ENCODE peak calls at places on chromosomes 4 and X, in nine cellular contexts. One of them, this sample, is unnamed.

GRCh38 chrX:121283921-121284320 is 236.5 kb downstream of the GLUD2 start:
- DNase-seq in astrocyte of the spinal cord: no peak
- DNase-seq in stimulated activated CD4-positive, alpha-beta T cell treated with anti-CD3 and anti-CD28 coated beads, TNF-alpha, amount 100 ng/mL, for 48 hours: no peak
- DNase-seq in NCI-H2171: no peak
- DNase-seq in activated T-helper 2 cell treated with anti-CD3 and anti-CD28 coated beads, Interferon-gamma antibody, Interleukin-2, Interleukin-4, amounts not matched to agents 10 μg/mL and 5 μg/mL and 100 μg/mL, durations not matched to agents 14 hours and 24 hours and 36 hours: no peak
- DNase-seq in anterior cingulate cortex: no peak
- DNase-seq in ureter: no peak
- DNase-seq in stimulated activated naive CD4-positive, alpha-beta T cell: no peak
- DNase-seq in H1: no peak
- DNase-seq in this sample: no peak

GRCh38 chrX:119687661-119688413 is 5.1 kb downstream of the SEPTIN6 start:
- DNase-seq in astrocyte of the spinal cord: no peak
- DNase-seq in stimulated activated CD4-positive, alpha-beta T cell treated with anti-CD3 and anti-CD28 coated beads, TNF-alpha, amount 100 ng/mL, for 48 hours: no peak
- DNase-seq in NCI-H2171: no peak
- DNase-seq in activated T-helper 2 cell treated with anti-CD3 and anti-CD28 coated beads, Interferon-gamma antibody, Interleukin-2, Interleukin-4, amounts not matched to agents 10 μg/mL and 5 μg/mL and 100 μg/mL, durations not matched to agents 14 hours and 24 hours and 36 hours: no peak
- DNase-seq in anterior cingulate cortex: no peak
- DNase-seq in ureter: no peak
- DNase-seq in stimulated activated naive CD4-positive, alpha-beta T cell: peak; percentile 16
- DNase-seq in H1: no peak
- DNase-seq in this sample: no peak

GRCh38 chr4:181956502-181956901 is 286.7 kb upstream of the TENM3 start:
- DNase-seq in astrocyte of the spinal cord: no peak
- DNase-seq in stimulated activated CD4-positive, alpha-beta T cell treated with anti-CD3 and anti-CD28 coated beads, TNF-alpha, amount 100 ng/mL, for 48 hours: no peak
- DNase-seq in NCI-H2171: no peak
- DNase-seq in activated T-helper 2 cell treated with anti-CD3 and anti-CD28 coated beads, Interferon-gamma antibody, Interleukin-2, Interleukin-4, amounts not matched to agents 10 μg/mL and 5 μg/mL and 100 μg/mL, durations not matched to agents 14 hours and 24 hours and 36 hours: no peak
- DNase-seq in anterior cingulate cortex: no peak
- DNase-seq in ureter: no peak
- DNase-seq in stimulated activated naive CD4-positive, alpha-beta T cell: no peak
- DNase-seq in H1: no peak
- DNase-seq in this sample: no peak

GRCh38 chr4:27463816-27464215 is 603.2 kb downstream of the STIM2 start:
- DNase-seq in astrocyte of the spinal cord: peak; percentile 84
- DNase-seq in stimulated activated CD4-positive, alpha-beta T cell treated with anti-CD3 and anti-CD28 coated beads, TNF-alpha, amount 100 ng/mL, for 48 hours: no peak
- DNase-seq in NCI-H2171: no peak
- DNase-seq in activated T-helper 2 cell treated with anti-CD3 and anti-CD28 coated beads, Interferon-gamma antibody, Interleukin-2, Interleukin-4, amounts not matched to agents 10 μg/mL and 5 μg/mL and 100 μg/mL, durations not matched to agents 14 hours and 24 hours and 36 hours: no peak
- DNase-seq in anterior cingulate cortex: no peak
- DNase-seq in ureter: no peak
- DNase-seq in stimulated activated naive CD4-positive, alpha-beta T cell: no peak
- DNase-seq in H1: no peak
- DNase-seq in this sample: no peak

GRCh38 chrX:154840856-154841255 is 6.4 kb upstream of the SMIM9 start:
- DNase-seq in astrocyte of the spinal cord: peak; percentile 54
- DNase-seq in stimulated activated CD4-positive, alpha-beta T cell treated with anti-CD3 and anti-CD28 coated beads, TNF-alpha, amount 100 ng/mL, for 48 hours: no peak
- DNase-seq in NCI-H2171: peak; percentile 15
- DNase-seq in activated T-helper 2 cell treated with anti-CD3 and anti-CD28 coated beads, Interferon-gamma antibody, Interleukin-2, Interleukin-4, amounts not matched to agents 10 μg/mL and 5 μg/mL and 100 μg/mL, durations not matched to agents 14 hours and 24 hours and 36 hours: no peak
- DNase-seq in anterior cingulate cortex: no peak
- DNase-seq in ureter: no peak
- DNase-seq in stimulated activated naive CD4-positive, alpha-beta T cell: no peak
- DNase-seq in H1: no peak
- DNase-seq in this sample: peak; percentile 52

GRCh38 chr4:40856836-40857362 is 107.1 kb downstream of the NSUN7 start:
- DNase-seq in astrocyte of the spinal cord: peak; percentile 60
- DNase-seq in stimulated activated CD4-positive, alpha-beta T cell treated with anti-CD3 and anti-CD28 coated beads, TNF-alpha, amount 100 ng/mL, for 48 hours: peak; percentile 39
- DNase-seq in NCI-H2171: peak; percentile 52
- DNase-seq in activated T-helper 2 cell treated with anti-CD3 and anti-CD28 coated beads, Interferon-gamma antibody, Interleukin-2, Interleukin-4, amounts not matched to agents 10 μg/mL and 5 μg/mL and 100 μg/mL, durations not matched to agents 14 hours and 24 hours and 36 hours: peak; percentile 55
- DNase-seq in anterior cingulate cortex: peak; percentile 55
- DNase-seq in ureter: peak; percentile 62
- DNase-seq in stimulated activated naive CD4-positive, alpha-beta T cell: peak; percentile 9
- DNase-seq in H1: peak; percentile 63
- DNase-seq in this sample: no peak

GRCh38 chr4:8019396-8020365 is 80.0 kb upstream of the AFAP1 start:
- DNase-seq in astrocyte of the spinal cord: no peak
- DNase-seq in stimulated activated CD4-positive, alpha-beta T cell treated with anti-CD3 and anti-CD28 coated beads, TNF-alpha, amount 100 ng/mL, for 48 hours: no peak
- DNase-seq in NCI-H2171: no peak
- DNase-seq in activated T-helper 2 cell treated with anti-CD3 and anti-CD28 coated beads, Interferon-gamma antibody, Interleukin-2, Interleukin-4, amounts not matched to agents 10 μg/mL and 5 μg/mL and 100 μg/mL, durations not matched to agents 14 hours and 24 hours and 36 hours: no peak
- DNase-seq in anterior cingulate cortex: no peak
- DNase-seq in ureter: no peak
- DNase-seq in stimulated activated naive CD4-positive, alpha-beta T cell: no peak
- DNase-seq in H1: no peak
- DNase-seq in this sample: no peak

GRCh38 chrX:43627669-43628068 is 28.4 kb upstream of the MAOA start:
- DNase-seq in astrocyte of the spinal cord: no peak
- DNase-seq in stimulated activated CD4-positive, alpha-beta T cell treated with anti-CD3 and anti-CD28 coated beads, TNF-alpha, amount 100 ng/mL, for 48 hours: no peak
- DNase-seq in NCI-H2171: no peak
- DNase-seq in activated T-helper 2 cell treated with anti-CD3 and anti-CD28 coated beads, Interferon-gamma antibody, Interleukin-2, Interleukin-4, amounts not matched to agents 10 μg/mL and 5 μg/mL and 100 μg/mL, durations not matched to agents 14 hours and 24 hours and 36 hours: no peak
- DNase-seq in anterior cingulate cortex: no peak
- DNase-seq in ureter: no peak
- DNase-seq in stimulated activated naive CD4-positive, alpha-beta T cell: no peak
- DNase-seq in H1: no peak
- DNase-seq in this sample: no peak

GRCh38 chrX:13376857-13377441 is 57.1 kb upstream of the ATXN3L start:
- DNase-seq in astrocyte of the spinal cord: peak; percentile 96
- DNase-seq in stimulated activated CD4-positive, alpha-beta T cell treated with anti-CD3 and anti-CD28 coated beads, TNF-alpha, amount 100 ng/mL, for 48 hours: no peak
- DNase-seq in NCI-H2171: peak; percentile 64
- DNase-seq in activated T-helper 2 cell treated with anti-CD3 and anti-CD28 coated beads, Interferon-gamma antibody, Interleukin-2, Interleukin-4, amounts not matched to agents 10 μg/mL and 5 μg/mL and 100 μg/mL, durations not matched to agents 14 hours and 24 hours and 36 hours: no peak
- DNase-seq in anterior cingulate cortex: no peak
- DNase-seq in ureter: no peak
- DNase-seq in stimulated activated naive CD4-positive, alpha-beta T cell: no peak
- DNase-seq in H1: no peak
- DNase-seq in this sample: peak; percentile 89

GRCh38 chrX:150574824-150575409 is 6.5 kb downstream of the MTM1 start:
- DNase-seq in astrocyte of the spinal cord: no peak
- DNase-seq in stimulated activated CD4-positive, alpha-beta T cell treated with anti-CD3 and anti-CD28 coated beads, TNF-alpha, amount 100 ng/mL, for 48 hours: peak; percentile 14
- DNase-seq in NCI-H2171: no peak
- DNase-seq in activated T-helper 2 cell treated with anti-CD3 and anti-CD28 coated beads, Interferon-gamma antibody, Interleukin-2, Interleukin-4, amounts not matched to agents 10 μg/mL and 5 μg/mL and 100 μg/mL, durations not matched to agents 14 hours and 24 hours and 36 hours: no peak
- DNase-seq in anterior cingulate cortex: no peak
- DNase-seq in ureter: no peak
- DNase-seq in stimulated activated naive CD4-positive, alpha-beta T cell: no peak
- DNase-seq in H1: no peak
- DNase-seq in this sample: no peak

GRCh38 chrX:12349201-12349600 is 210.9 kb downstream of the FRMPD4 start:
- DNase-seq in astrocyte of the spinal cord: no peak
- DNase-seq in stimulated activated CD4-positive, alpha-beta T cell treated with anti-CD3 and anti-CD28 coated beads, TNF-alpha, amount 100 ng/mL, for 48 hours: no peak
- DNase-seq in NCI-H2171: no peak
- DNase-seq in activated T-helper 2 cell treated with anti-CD3 and anti-CD28 coated beads, Interferon-gamma antibody, Interleukin-2, Interleukin-4, amounts not matched to agents 10 μg/mL and 5 μg/mL and 100 μg/mL, durations not matched to agents 14 hours and 24 hours and 36 hours: no peak
- DNase-seq in anterior cingulate cortex: no peak
- DNase-seq in ureter: no peak
- DNase-seq in stimulated activated naive CD4-positive, alpha-beta T cell: no peak
- DNase-seq in H1: peak; percentile 1
- DNase-seq in this sample: no peak

GRCh38 chr4:150769845-150770244 is 187.9 kb downstream of the MAB21L2 start:
- DNase-seq in astrocyte of the spinal cord: no peak
- DNase-seq in stimulated activated CD4-positive, alpha-beta T cell treated with anti-CD3 and anti-CD28 coated beads, TNF-alpha, amount 100 ng/mL, for 48 hours: no peak
- DNase-seq in NCI-H2171: no peak
- DNase-seq in activated T-helper 2 cell treated with anti-CD3 and anti-CD28 coated beads, Interferon-gamma antibody, Interleukin-2, Interleukin-4, amounts not matched to agents 10 μg/mL and 5 μg/mL and 100 μg/mL, durations not matched to agents 14 hours and 24 hours and 36 hours: no peak
- DNase-seq in anterior cingulate cortex: no peak
- DNase-seq in ureter: no peak
- DNase-seq in stimulated activated naive CD4-positive, alpha-beta T cell: no peak
- DNase-seq in H1: no peak
- DNase-seq in this sample: no peak

GRCh38 chrX:3250946-3251345 is 95.5 kb downstream of the MXRA5 start:
- DNase-seq in astrocyte of the spinal cord: no peak
- DNase-seq in stimulated activated CD4-positive, alpha-beta T cell treated with anti-CD3 and anti-CD28 coated beads, TNF-alpha, amount 100 ng/mL, for 48 hours: no peak
- DNase-seq in NCI-H2171: no peak
- DNase-seq in activated T-helper 2 cell treated with anti-CD3 and anti-CD28 coated beads, Interferon-gamma antibody, Interleukin-2, Interleukin-4, amounts not matched to agents 10 μg/mL and 5 μg/mL and 100 μg/mL, durations not matched to agents 14 hours and 24 hours and 36 hours: no peak
- DNase-seq in anterior cingulate cortex: no peak
- DNase-seq in ureter: no peak
- DNase-seq in stimulated activated naive CD4-positive, alpha-beta T cell: no peak
- DNase-seq in H1: no peak
- DNase-seq in this sample: no peak

GRCh38 chr4:147943159-147943638 is 211.3 kb downstream of the ARHGAP10 start:
- DNase-seq in astrocyte of the spinal cord: no peak
- DNase-seq in stimulated activated CD4-positive, alpha-beta T cell treated with anti-CD3 and anti-CD28 coated beads, TNF-alpha, amount 100 ng/mL, for 48 hours: no peak
- DNase-seq in NCI-H2171: no peak
- DNase-seq in activated T-helper 2 cell treated with anti-CD3 and anti-CD28 coated beads, Interferon-gamma antibody, Interleukin-2, Interleukin-4, amounts not matched to agents 10 μg/mL and 5 μg/mL and 100 μg/mL, durations not matched to agents 14 hours and 24 hours and 36 hours: no peak
- DNase-seq in anterior cingulate cortex: no peak
- DNase-seq in ureter: no peak
- DNase-seq in stimulated activated naive CD4-positive, alpha-beta T cell: no peak
- DNase-seq in H1: no peak
- DNase-seq in this sample: no peak

GRCh38 chrX:43758044-43758443 is 101.9 kb downstream of the MAOA start:
- DNase-seq in astrocyte of the spinal cord: no peak
- DNase-seq in stimulated activated CD4-positive, alpha-beta T cell treated with anti-CD3 and anti-CD28 coated beads, TNF-alpha, amount 100 ng/mL, for 48 hours: no peak
- DNase-seq in NCI-H2171: no peak
- DNase-seq in activated T-helper 2 cell treated with anti-CD3 and anti-CD28 coated beads, Interferon-gamma antibody, Interleukin-2, Interleukin-4, amounts not matched to agents 10 μg/mL and 5 μg/mL and 100 μg/mL, durations not matched to agents 14 hours and 24 hours and 36 hours: no peak
- DNase-seq in anterior cingulate cortex: no peak
- DNase-seq in ureter: no peak
- DNase-seq in stimulated activated naive CD4-positive, alpha-beta T cell: no peak
- DNase-seq in H1: no peak
- DNase-seq in this sample: no peak

GRCh38 chr4:13930155-13930554 is 302.6 kb upstream of the BOD1L1 start:
- DNase-seq in astrocyte of the spinal cord: no peak
- DNase-seq in stimulated activated CD4-positive, alpha-beta T cell treated with anti-CD3 and anti-CD28 coated beads, TNF-alpha, amount 100 ng/mL, for 48 hours: no peak
- DNase-seq in NCI-H2171: no peak
- DNase-seq in activated T-helper 2 cell treated with anti-CD3 and anti-CD28 coated beads, Interferon-gamma antibody, Interleukin-2, Interleukin-4, amounts not matched to agents 10 μg/mL and 5 μg/mL and 100 μg/mL, durations not matched to agents 14 hours and 24 hours and 36 hours: no peak
- DNase-seq in anterior cingulate cortex: no peak
- DNase-seq in ureter: no peak
- DNase-seq in stimulated activated naive CD4-positive, alpha-beta T cell: no peak
- DNase-seq in H1: no peak
- DNase-seq in this sample: no peak

GRCh38 chr4:114597410-114598115 is 1.0 kb upstream of the UGT8 start:
- DNase-seq in astrocyte of the spinal cord: no peak
- DNase-seq in stimulated activated CD4-positive, alpha-beta T cell treated with anti-CD3 and anti-CD28 coated beads, TNF-alpha, amount 100 ng/mL, for 48 hours: no peak
- DNase-seq in NCI-H2171: no peak
- DNase-seq in activated T-helper 2 cell treated with anti-CD3 and anti-CD28 coated beads, Interferon-gamma antibody, Interleukin-2, Interleukin-4, amounts not matched to agents 10 μg/mL and 5 μg/mL and 100 μg/mL, durations not matched to agents 14 hours and 24 hours and 36 hours: no peak
- DNase-seq in anterior cingulate cortex: peak; percentile 32
- DNase-seq in ureter: no peak
- DNase-seq in stimulated activated naive CD4-positive, alpha-beta T cell: no peak
- DNase-seq in H1: no peak
- DNase-seq in this sample: no peak

GRCh38 chr4:54550415-54551171 is 107.2 kb upstream of the KIT start:
- DNase-seq in astrocyte of the spinal cord: no peak
- DNase-seq in stimulated activated CD4-positive, alpha-beta T cell treated with anti-CD3 and anti-CD28 coated beads, TNF-alpha, amount 100 ng/mL, for 48 hours: no peak
- DNase-seq in NCI-H2171: no peak
- DNase-seq in activated T-helper 2 cell treated with anti-CD3 and anti-CD28 coated beads, Interferon-gamma antibody, Interleukin-2, Interleukin-4, amounts not matched to agents 10 μg/mL and 5 μg/mL and 100 μg/mL, durations not matched to agents 14 hours and 24 hours and 36 hours: no peak
- DNase-seq in anterior cingulate cortex: no peak
- DNase-seq in ureter: peak; percentile 50
- DNase-seq in stimulated activated naive CD4-positive, alpha-beta T cell: no peak
- DNase-seq in H1: no peak
- DNase-seq in this sample: peak; percentile 61

GRCh38 chr4:8837181-8837811 is 34.3 kb downstream of the HMX1 start:
- DNase-seq in astrocyte of the spinal cord: no peak
- DNase-seq in stimulated activated CD4-positive, alpha-beta T cell treated with anti-CD3 and anti-CD28 coated beads, TNF-alpha, amount 100 ng/mL, for 48 hours: no peak
- DNase-seq in NCI-H2171: no peak
- DNase-seq in activated T-helper 2 cell treated with anti-CD3 and anti-CD28 coated beads, Interferon-gamma antibody, Interleukin-2, Interleukin-4, amounts not matched to agents 10 μg/mL and 5 μg/mL and 100 μg/mL, durations not matched to agents 14 hours and 24 hours and 36 hours: no peak
- DNase-seq in anterior cingulate cortex: no peak
- DNase-seq in ureter: peak; percentile 32
- DNase-seq in stimulated activated naive CD4-positive, alpha-beta T cell: no peak
- DNase-seq in H1: no peak
- DNase-seq in this sample: no peak

GRCh38 chrX:103503163-103503852 is 16.0 kb downstream of the RAB40A start:
- DNase-seq in astrocyte of the spinal cord: peak; percentile 24
- DNase-seq in stimulated activated CD4-positive, alpha-beta T cell treated with anti-CD3 and anti-CD28 coated beads, TNF-alpha, amount 100 ng/mL, for 48 hours: no peak
- DNase-seq in NCI-H2171: no peak
- DNase-seq in activated T-helper 2 cell treated with anti-CD3 and anti-CD28 coated beads, Interferon-gamma antibody, Interleukin-2, Interleukin-4, amounts not matched to agents 10 μg/mL and 5 μg/mL and 100 μg/mL, durations not matched to agents 14 hours and 24 hours and 36 hours: no peak
- DNase-seq in anterior cingulate cortex: no peak
- DNase-seq in ureter: no peak
- DNase-seq in stimulated activated naive CD4-positive, alpha-beta T cell: no peak
- DNase-seq in H1: no peak
- DNase-seq in this sample: no peak

GRCh38 chr4:183831689-183832088 is 73.4 kb upstream of the STOX2 start:
- DNase-seq in astrocyte of the spinal cord: no peak
- DNase-seq in stimulated activated CD4-positive, alpha-beta T cell treated with anti-CD3 and anti-CD28 coated beads, TNF-alpha, amount 100 ng/mL, for 48 hours: no peak
- DNase-seq in NCI-H2171: no peak
- DNase-seq in activated T-helper 2 cell treated with anti-CD3 and anti-CD28 coated beads, Interferon-gamma antibody, Interleukin-2, Interleukin-4, amounts not matched to agents 10 μg/mL and 5 μg/mL and 100 μg/mL, durations not matched to agents 14 hours and 24 hours and 36 hours: no peak
- DNase-seq in anterior cingulate cortex: no peak
- DNase-seq in ureter: no peak
- DNase-seq in stimulated activated naive CD4-positive, alpha-beta T cell: no peak
- DNase-seq in H1: no peak
- DNase-seq in this sample: no peak

This sample was measured in AG08395.